ENCODE peak calls at places on chromosomes 13 and 19, in four cellular contexts. W is progenitor cell of endocrine pancreas, J is cardiac muscle cell, F is choroid plexus epithelial cell. U is an unnamed sample.

GRCh38 chr13:30864352-30865130 is 41.5 kb upstream of the MEDAG start:
- DNase-seq in W (no peak), J (peak; percentile 89), F (peak; percentile 98), U (no peak)

GRCh38 chr13:29081036-29081435 is 260.9 kb downstream of the MTUS2 start:
- DNase-seq in W (no peak), J (no peak), F (peak; percentile 31), U (no peak)

GRCh38 chr19:42601811-42602443 is 7.2 kb upstream of the CEACAM8 start:
- DNase-seq in W (peak; percentile 23), J (peak; percentile 47), F (peak; percentile 50), U (peak; percentile 22)

GRCh38 chr19:45160870-45161714 is at the start of gene NKPD1:
- DNase-seq in W (peak; percentile 44), J (no peak), F (no peak), U (no peak)

GRCh38 chr13:30681489-30682242 is 53.7 kb upstream of the ALOX5AP start:
- DNase-seq in W (no peak), J (peak; percentile 73), F (peak; percentile 85), U (no peak)

GRCh38 chr19:13004273-13004672 is 9.0 kb downstream of the NFIX start:
- DNase-seq in W (no peak), J (no peak), F (no peak), U (no peak)

GRCh38 chr13:100392709-100393630 is 195.6 kb downstream of the GGACT start:
- DNase-seq in W (no peak), J (peak; percentile 99), F (peak; percentile 100), U (no peak)

GRCh38 chr19:3580156-3580955 is 4.9 kb upstream of the GIPC3 start:
- DNase-seq in W (no peak), J (peak; percentile 91), F (peak; percentile 95), U (no peak)

GRCh38 chr19:1009043-1009975 is 9.1 kb downstream of the GRIN3B start:
- DNase-seq in W (no peak), J (peak; percentile 76), F (no peak), U (no peak)

GRCh38 chr13:103515410-103515809 is 449.2 kb upstream of the SLC10A2 start:
- DNase-seq in W (no peak), J (no peak), F (no peak), U (no peak)

GRCh38 chr13:103514188-103514587 is 448.0 kb upstream of the SLC10A2 start:
- DNase-seq in W (no peak), J (no peak), F (no peak), U (no peak)

GRCh38 chr13:103510007-103510406 is 443.8 kb upstream of the SLC10A2 start:
- DNase-seq in W (no peak), J (no peak), F (no peak), U (no peak)
- TF ChIP-seq CTCF in W (peak; percentile 15), J (no peak), F (no peak), U (no peak)

GRCh38 chr19:33233056-33233873 is 7.6 kb upstream of the SLC7A10 start:
- DNase-seq in W (no peak), J (no peak), F (no peak), U (no peak)
- TF ChIP-seq CTCF in W (no peak), J (no peak), F (no peak), U (no peak)

DNA sequence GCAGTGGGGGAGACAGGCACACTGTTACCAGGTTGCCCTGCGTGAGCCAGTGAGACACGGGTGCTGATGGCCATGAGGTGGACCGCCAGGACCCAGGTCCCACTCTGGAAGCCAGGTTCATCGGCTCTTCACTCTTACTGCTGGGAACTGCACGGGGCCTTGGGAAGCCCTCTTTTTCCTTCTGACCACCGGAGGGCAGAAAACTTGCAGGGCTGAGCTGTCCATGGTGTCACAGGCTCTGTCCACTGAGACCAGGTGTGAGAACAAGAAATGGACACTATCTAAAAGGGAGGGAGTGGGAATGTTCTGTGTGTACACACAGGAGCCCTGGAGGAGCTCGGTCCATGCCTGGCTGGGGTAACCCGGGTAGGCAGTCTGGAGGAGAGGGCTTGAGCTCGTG is 93.4 kb downstream of the UQCRFS1 start:
- DNase-seq in W (peak; percentile 17), J (no peak), F (no peak), U (no peak)
- TF ChIP-seq CTCF in W (peak; percentile 59), J (peak; percentile 3), F (no peak), U (peak; percentile 40)

GRCh38 chr19:29211562-29212416 is 1.2 kb downstream of the UQCRFS1 start:
- DNase-seq in W (no peak), J (peak; percentile 16), F (peak; percentile 31), U (no peak)
- TF ChIP-seq CTCF in W (no peak), J (no peak), F (no peak), U (no peak)

GRCh38 chr13:91381371-91381770 is 17.1 kb upstream of the GPC5 start:
- DNase-seq in W (no peak), J (peak; percentile 40), F (peak; percentile 65), U (no peak)
- TF ChIP-seq CTCF in W (peak; percentile 50), J (peak; percentile 45), F (peak; percentile 56), U (peak; percentile 66)